ENCODE peak calls at places on chromosomes 1 and 21, in six cellular contexts. O is stimulated activated CD4-positive, alpha-beta T cell treated with anti-CD3 and anti-CD28 coated beads, Interleukin-2, amount 100 ng/mL, for 48 hours; I is lung; W is left cardiac atrium; D is activated T-cell treated with anti-CD3 and anti-CD28 coated beads for 1 hour; P is progenitor cell of endocrine pancreas. R is an unnamed sample.

GRCh38 chr21:44569861-44570517 is 3.5 kb upstream of the KRTAP10-4 start:
- DNase-seq in D (no peak), O (no peak), W (no peak), P (no peak), I (peak), R (no peak)

GRCh38 chr1:162158624-162159271 is 89.3 kb downstream of the NOS1AP start:
- DNase-seq in P (no peak), W (no peak), D (no peak), O (no peak), I (no peak), R (no peak)

GRCh38 chr1:195733826-195734225 is 874.4 kb downstream of the KCNT2 start:
- DNase-seq in W (no peak), D (no peak), I (no peak), O (no peak), P (no peak), R (no peak)

GRCh38 chr1:199551967-199552565 is 475.4 kb upstream of the NR5A2 start:
- DNase-seq in D (no peak), W (peak), O (peak), P (peak), I (no peak), R (no peak)

GRCh38 chr1:22284906-22285544 is 142.1 kb upstream of the WNT4 start:
- DNase-seq in O (no peak), P (no peak), W (no peak), D (no peak), I (no peak), R (no peak)

GRCh38 chr1:94237291-94238226 is at the start of gene ARHGAP29:
- DNase-seq in W (peak), P (peak), I (peak), D (peak), O (peak), R (peak)

GRCh38 chr1:22284236-22284635 is 141.3 kb upstream of the WNT4 start:
- DNase-seq in W (no peak), I (no peak), O (no peak), P (no peak), D (no peak), R (no peak)

GRCh38 chr1:3173113-3173745 is 104.2 kb downstream of the PRDM16 start:
- DNase-seq in I (no peak), W (no peak), O (no peak), D (no peak), P (no peak), R (no peak)

GRCh38 chr1:65264197-65264929 is 45.0 kb upstream of the DNAJC6 start:
- DNase-seq in D (no peak), P (no peak), O (no peak), I (no peak), W (peak), R (no peak)

GRCh38 chr1:43522776-43523480 is 7.8 kb upstream of the PTPRF start:
- DNase-seq in P (no peak), I (no peak), D (no peak), W (no peak), O (no peak), R (no peak)

GRCh38 chr1:234572966-234573365 is 37.0 kb downstream of the IRF2BP2 start:
- DNase-seq in O (no peak), I (no peak), D (no peak), W (no peak), P (no peak), R (no peak)

R was measured in GM12892.